ENCODE peak calls at places on chromosomes 12 and 14, in seven cellular contexts. R is H9, O is IMR-90, G is mesendoderm, K is mesenchymal stem cell, F is trophoblast cell, Z is H1. H is an unnamed sample.

GRCh38 chr14:98798099-98798498 is 473.9 kb downstream of the BCL11B start:
- DNase-seq in R (no peak), O (no peak), G (no peak), K (no peak), F (no peak), Z (no peak), H (no peak)

GRCh38 chr12:95978351-95978750 is 17.8 kb downstream of the HAL start:
- DNase-seq in R (no peak), O (no peak), G (no peak), K (no peak), F (no peak), Z (no peak), H (no peak)

GRCh38 chr12:848519-849191 is 96.3 kb downstream of the WNK1 start:
- DNase-seq in R (no peak), O (peak; percentile 62), G (no peak), K (peak; percentile 54), F (peak; percentile 8), Z (no peak), H (no peak)

GRCh38 chr14:52686176-52686575 is 9.2 kb downstream of the ERO1A start:
- DNase-seq in R (no peak), O (no peak), G (no peak), K (no peak), F (no peak), Z (no peak), H (no peak)

GRCh38 chr14:27387458-27387857 is 789.6 kb upstream of the NOVA1 start:
- DNase-seq in R (no peak), O (no peak), G (no peak), K (no peak), F (no peak), Z (no peak), H (no peak)

GRCh38 chr14:67491741-67492504 is 3.4 kb upstream of the TMEM229B start:
- DNase-seq in R (no peak), O (no peak), G (peak; percentile 59), K (no peak), F (no peak), Z (no peak), H (no peak)

GRCh38 chr14:49966304-49966809 is 73.5 kb downstream of the ARF6 start:
- DNase-seq in R (no peak), O (no peak), G (peak; percentile 45), K (no peak), F (peak; percentile 30), Z (no peak), H (no peak)

GRCh38 chr14:58697927-58698641 is 60.3 kb downstream of the DACT1 start:
- DNase-seq in R (no peak), O (no peak), G (no peak), K (no peak), F (no peak), Z (no peak), H (no peak)

GRCh38 chr12:91413591-91413990 is 231.0 kb upstream of the DCN start:
- DNase-seq in R (no peak), O (no peak), G (peak; percentile 47), K (peak; percentile 21), F (peak; percentile 85), Z (no peak), H (no peak)

GRCh38 chr12:46798056-46798455 is 27.7 kb downstream of the SLC38A4 start:
- DNase-seq in R (no peak), O (no peak), G (no peak), K (no peak), F (no peak), Z (no peak), H (no peak)

GRCh38 chr12:48008349-48008748 is 4.1 kb upstream of the COL2A1 start:
- DNase-seq in R (no peak), O (no peak), G (no peak), K (no peak), F (no peak), Z (no peak), H (no peak)

GRCh38 chr12:54337280-54337842 is 12.4 kb downstream of the COPZ1 start:
- DNase-seq in R (no peak), O (no peak), G (no peak), K (peak; percentile 32), F (no peak), Z (no peak), H (no peak)

GRCh38 chr14:87334997-87335675 is 657.8 kb downstream of the GALC start:
- DNase-seq in R (no peak), O (no peak), G (no peak), K (peak; percentile 51), F (peak; percentile 15), Z (no peak), H (no peak)

GRCh38 chr12:78703820-78704525 is 160.6 kb upstream of the SYT1 start:
- DNase-seq in R (no peak), O (peak; percentile 91), G (peak; percentile 79), K (peak; percentile 63), F (peak; percentile 73), Z (no peak), H (no peak)

GRCh38 chr14:71117839-71118743 is 210.8 kb downstream of the PCNX1 start:
- DNase-seq in R (no peak), O (peak; percentile 78), G (peak; percentile 83), K (peak; percentile 93), F (peak; percentile 88), Z (peak; percentile 36), H (no peak)

GRCh38 chr14:95446470-95446869 is 70.0 kb downstream of the SYNE3 start:
- DNase-seq in R (no peak), O (no peak), G (no peak), K (no peak), F (no peak), Z (no peak), H (no peak)

GRCh38 chr12:13941258-13942249 is 39.8 kb downstream of the GRIN2B start:
- DNase-seq in R (peak; percentile 80), O (peak; percentile 0), G (peak; percentile 91), K (peak; percentile 19), F (peak; percentile 93), Z (peak; percentile 64), H (peak; percentile 58)

GRCh38 chr12:108861878-108862587 is 4.7 kb upstream of the SSH1 start:
- DNase-seq in R (no peak), O (no peak), G (no peak), K (no peak), F (peak; percentile 29), Z (no peak), H (no peak)

GRCh38 chr12:111105294-111105693 is 184.9 kb upstream of the MYL2 start:
- DNase-seq in R (no peak), O (no peak), G (peak; percentile 52), K (no peak), F (no peak), Z (no peak), H (no peak)

GRCh38 chr12:12797789-12798142 is 12.3 kb downstream of the APOLD1 start:
- DNase-seq in R (no peak), O (no peak), G (no peak), K (no peak), F (no peak), Z (no peak), H (no peak)

GRCh38 chr12:46103691-46104090 is 113.3 kb upstream of the SCAF11 start:
- DNase-seq in R (no peak), O (no peak), G (no peak), K (no peak), F (no peak), Z (no peak), H (no peak)

GRCh38 chr14:97172644-97173043 is 375.5 kb downstream of the VRK1 start:
- DNase-seq in R (no peak), O (no peak), G (no peak), K (no peak), F (no peak), Z (no peak), H (no peak)

GRCh38 chr12:94191023-94191422 is 42.6 kb downstream of the PLXNC1 start:
- DNase-seq in R (no peak), O (no peak), G (no peak), K (no peak), F (no peak), Z (no peak), H (no peak)

GRCh38 chr12:75725505-75726120 is 214.2 kb upstream of the KRR1 start:
- DNase-seq in R (no peak), O (peak; percentile 74), G (peak; percentile 60), K (peak; percentile 73), F (no peak), Z (no peak), H (no peak)

GRCh38 chr12:123004287-123004686 is 23.8 kb downstream of the ARL6IP4 start:
- DNase-seq in R (no peak), O (no peak), G (no peak), K (no peak), F (no peak), Z (no peak), H (no peak)

GRCh38 chr14:26595922-26596721 is 1.7 kb downstream of the NOVA1 start:
- DNase-seq in R (no peak), O (no peak), G (peak; percentile 6), K (peak; percentile 29), F (no peak), Z (no peak), H (no peak)

GRCh38 chr14:75098682-75099081 is 28.2 kb downstream of the NEK9 start:
- DNase-seq in R (no peak), O (no peak), G (no peak), K (no peak), F (no peak), Z (no peak), H (no peak)
- H2BK5ac ChIP-seq in R (no peak overlapping the region), O (no peak overlapping the region), G (no peak overlapping the region), K (no peak overlapping the region), F (no peak overlapping the region), Z (no peak overlapping the region), H (no peak overlapping the region)

GRCh38 chr12:105848286-105848685 is 290.5 kb downstream of the NUAK1 start:
- DNase-seq in R (no peak), O (no peak), G (peak; percentile 93), K (no peak), F (no peak), Z (no peak), H (no peak)

GRCh38 chr12:105843989-105844768 is 294.6 kb downstream of the NUAK1 start:
- DNase-seq in R (no peak), O (peak; percentile 29), G (no peak), K (peak; percentile 10), F (peak; percentile 31), Z (no peak), H (no peak)

GRCh38 chr12:105850103-105850968 is 288.4 kb downstream of the NUAK1 start:
- DNase-seq in R (no peak), O (no peak), G (peak; percentile 51), K (no peak), F (peak; percentile 19), Z (no peak), H (no peak)

GRCh38 chr12:105841880-105842279 is 296.9 kb downstream of the NUAK1 start:
- DNase-seq in R (no peak), O (no peak), G (no peak), K (no peak), F (no peak), Z (no peak), H (no peak)

GRCh38 chr12:105846331-105846730 is 292.4 kb downstream of the NUAK1 start:
- DNase-seq in R (no peak), O (no peak), G (no peak), K (no peak), F (no peak), Z (no peak), H (no peak)
- H3K4me1 ChIP-seq in R (no peaks in the 10 kb centered on the region), O (no peaks in the 10 kb centered on the region), G (no peaks in the 10 kb centered on the region), K (no peaks in the 10 kb centered on the region), F (no peaks in the 10 kb centered on the region), Z (no peaks in the 10 kb centered on the region), H (peaks cover 8% of the 10 kb centered on the region)

GRCh38 chr14:22386924-22387775 is 201.9 kb downstream of the DAD1 start:
- DNase-seq in R (peak; percentile 72), O (peak; percentile 72), G (peak; percentile 80), K (peak; percentile 75), F (peak; percentile 92), Z (peak; percentile 9), H (peak; percentile 86)
- H3K4me2 ChIP-seq in R (no peak overlapping the region), O (no peak overlapping the region), G (no peak overlapping the region), K (no peak overlapping the region), F (no peak overlapping the region), Z (no peak overlapping the region), H (no peak overlapping the region)

GRCh38 chr14:55749201-55749812 is 169.3 kb downstream of the KTN1 start:
- DNase-seq in R (no peak), O (peak; percentile 15), G (peak; percentile 81), K (peak; percentile 29), F (peak; percentile 47), Z (no peak), H (no peak)
- H2BK5ac ChIP-seq in R (no peak overlapping the region), O (no peak overlapping the region), G (no peak overlapping the region), K (no peak overlapping the region), F (no peak overlapping the region), Z (peak overlapping the region; percentile 0), H (no peak overlapping the region)